ENCODE peak calls at places on chromosomes 1 and 21, in five cellular contexts. H, Y, B, X and P are unnamed samples. For H3K36me3 and H3K27me3, the result is how much of the 10 kb centered on the place peaks cover.

GRCh38 chr1:93638307-93638847 is 43.3 kb downstream of the BCAR3 start:
- DNase-seq in H (no peak), Y (no peak), X (no peak), B (peak), P (no peak)

GRCh38 chr1:163406787-163407186 is 85.0 kb downstream of the NUF2 start:
- DNase-seq in H (no peak), B (no peak), X (no peak), Y (no peak), P (no peak)

GRCh38 chr1:11285883-11286734 is 13.1 kb downstream of the UBIAD1 start:
- DNase-seq in Y (no peak), H (no peak), X (peak), B (no peak), P (no peak)

GRCh38 chr1:204258213-204259115 is 44.7 kb upstream of the GOLT1A start:
- DNase-seq in Y (no peak), H (no peak), B (peak), X (peak), P (peak)

GRCh38 chr1:48006318-48006717 is 9.1 kb upstream of the TRABD2B start:
- DNase-seq in Y (no peak), X (no peak), H (no peak), B (no peak), P (peak)

GRCh38 chr1:109089242-109090015 is 1.1 kb upstream of the TMEM167B start:
- DNase-seq in X (peak), H (no peak), Y (no peak), B (peak), P (peak)

GRCh38 chr1:91717839-91718238 is 168.1 kb downstream of the TGFBR3 start:
- DNase-seq in H (no peak), X (no peak), Y (no peak), B (no peak), P (no peak)

GRCh38 chr1:246300653-246301549 is 206.2 kb downstream of the SMYD3 start:
- DNase-seq in X (no peak), H (no peak), B (no peak), Y (no peak), P (no peak)

GRCh38 chr1:8070381-8070811 is 44.3 kb upstream of the ERRFI1 start:
- DNase-seq in B (peak), Y (no peak), X (no peak), H (no peak), P (no peak)

GRCh38 chr21:26909972-26910371 is 56.9 kb downstream of the ADAMTS5 start:
- DNase-seq in H (no peak), Y (no peak), X (no peak), B (peak), P (no peak)

GRCh38 chr1:1000357-1001056 is 610 bp upstream of the HES4 start:
- DNase-seq in H (no peak), Y (no peak), B (peak), X (peak), P (peak)

DNA sequence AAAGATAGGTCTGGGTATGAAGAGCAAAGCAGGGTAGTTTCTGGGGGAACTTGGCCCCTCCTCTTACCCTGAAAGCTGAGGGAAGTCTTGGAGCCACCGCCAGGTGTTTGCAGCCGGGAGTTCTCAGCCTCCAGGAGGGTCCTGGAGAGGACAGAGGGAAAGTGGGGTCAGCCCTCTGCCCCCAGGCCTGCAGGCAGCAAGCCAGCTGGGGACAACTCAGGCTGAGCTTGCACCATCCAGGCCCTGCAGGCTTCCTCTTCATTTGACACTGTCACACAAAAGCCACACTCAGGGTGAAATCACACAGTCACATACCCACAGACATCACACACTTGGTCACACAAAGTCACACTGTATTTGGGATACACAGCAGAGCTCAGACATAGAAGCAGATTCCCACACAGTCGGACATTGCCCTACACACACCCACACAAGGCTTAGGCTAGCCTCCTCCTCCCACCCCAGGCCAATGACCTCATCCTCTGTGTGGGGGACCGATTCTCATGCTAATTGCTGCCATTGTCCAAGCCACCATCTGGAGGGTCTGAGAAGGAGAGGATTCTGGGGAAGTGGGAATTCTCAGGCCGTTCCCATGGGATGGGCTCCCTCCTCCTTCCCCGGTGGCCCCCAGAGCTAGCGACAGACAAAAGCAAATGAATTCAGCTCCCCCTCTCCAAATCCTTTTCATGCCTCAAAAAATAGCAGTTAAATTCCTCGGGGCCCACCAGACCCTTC is 3.7 kb downstream of the NES start:
- DNase-seq in B (no peak), Y (no peak), X (peak), H (no peak), P (no peak)
- H3K4me3 ChIP-seq in B (no peak), Y (no peak), X (no peak), H (no peak), P (no peak)

GRCh38 chr21:34822957-34823356 is 154.2 kb downstream of the CLIC6 start:
- DNase-seq in H (no peak), Y (no peak), X (peak), B (no peak), P (no peak)
- H3K36me3 ChIP-seq in H (under half), Y (under half), X (half or more), B (under half), P (half or more)

DNA sequence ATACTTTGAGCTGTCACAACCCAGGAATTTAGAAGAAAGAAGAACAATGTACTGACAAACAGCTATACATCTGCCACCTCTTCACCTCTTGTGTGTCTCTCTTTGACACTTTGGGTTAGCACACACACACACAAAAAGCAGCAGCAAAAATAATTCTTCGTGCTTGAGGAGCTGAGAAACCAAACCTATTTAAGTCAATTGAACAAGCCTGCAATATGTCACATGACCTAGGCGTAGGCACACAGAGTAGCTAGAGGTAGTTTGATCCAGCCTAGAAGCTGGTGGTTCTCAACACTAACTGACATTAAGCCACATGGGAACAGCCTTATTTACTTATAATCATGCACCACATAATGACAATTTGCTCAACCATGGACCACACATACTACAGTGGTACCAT is 32.3 kb downstream of the RRAGC start:
- DNase-seq in X (no peak), H (no peak), B (no peak), Y (no peak), P (no peak)
- H3K27me3 ChIP-seq in X (half or more), H (under half), B (under half), Y (under half), P (under half)

DNA sequence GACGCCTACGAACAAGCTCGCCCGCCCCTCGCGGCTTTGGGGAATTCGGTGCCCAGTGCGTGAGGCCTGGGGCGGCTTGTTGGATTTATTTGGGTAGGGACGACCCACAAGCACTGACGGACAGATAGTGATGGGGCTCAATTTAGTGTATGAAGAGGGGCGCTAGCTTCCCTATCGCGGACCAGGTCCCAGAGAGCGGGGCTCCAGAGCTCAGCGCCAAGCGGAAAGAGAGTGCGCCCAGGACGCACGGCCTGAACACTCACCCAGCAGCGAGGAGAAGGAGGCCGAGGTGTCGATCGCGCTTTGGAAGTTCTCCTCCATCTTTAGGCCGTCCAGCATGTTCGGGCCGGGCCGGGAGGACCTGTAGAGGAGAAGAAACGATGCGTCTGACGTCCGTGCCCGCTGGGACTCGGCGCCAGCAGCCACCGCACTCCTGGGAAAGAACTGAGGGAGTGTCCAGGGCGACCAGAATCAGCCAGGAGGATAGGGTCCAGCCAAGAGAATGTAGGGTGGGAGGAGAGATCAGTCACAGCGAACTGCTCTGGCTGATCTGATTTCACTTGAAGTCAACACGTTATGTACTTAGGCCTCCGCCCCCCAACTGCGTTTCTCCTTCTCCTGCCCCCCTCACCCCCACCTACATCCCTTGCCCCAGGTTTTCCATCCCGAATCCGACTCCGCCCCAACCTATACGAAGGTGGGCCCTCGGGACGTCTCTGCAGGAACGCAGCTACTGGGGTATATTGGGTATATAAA is 1.1 kb downstream of the LMX1A start:
- DNase-seq in B (no peak), X (no peak), Y (no peak), H (no peak), P (no peak)
- H3K4me3 ChIP-seq in B (no peak), X (no peak), Y (peak), H (no peak), P (peak)

GRCh38 chr1:18884419-18884717 is 18.0 kb downstream of the ALDH4A1 start:
- DNase-seq in H (no peak), B (no peak), X (no peak), Y (no peak), P (no peak)

GRCh38 chr1:18884727-18885126 is 17.6 kb downstream of the ALDH4A1 start:
- DNase-seq in Y (no peak), H (no peak), B (no peak), X (no peak), P (no peak)

GRCh38 chr1:18886003-18886335 is 16.4 kb downstream of the ALDH4A1 start:
- DNase-seq in B (no peak), H (no peak), X (peak), Y (no peak), P (peak)

GRCh38 chr1:18883636-18884418 is 18.5 kb downstream of the ALDH4A1 start:
- DNase-seq in B (peak), X (peak), Y (peak), H (peak), P (peak)

GRCh38 chr1:18885311-18886002 is 16.9 kb downstream of the ALDH4A1 start:
- DNase-seq in B (no peak), Y (no peak), H (no peak), X (no peak), P (no peak)
- H3K36me3 ChIP-seq in B (under half), Y (under half), H (under half), X (under half), P (under half)

DNA sequence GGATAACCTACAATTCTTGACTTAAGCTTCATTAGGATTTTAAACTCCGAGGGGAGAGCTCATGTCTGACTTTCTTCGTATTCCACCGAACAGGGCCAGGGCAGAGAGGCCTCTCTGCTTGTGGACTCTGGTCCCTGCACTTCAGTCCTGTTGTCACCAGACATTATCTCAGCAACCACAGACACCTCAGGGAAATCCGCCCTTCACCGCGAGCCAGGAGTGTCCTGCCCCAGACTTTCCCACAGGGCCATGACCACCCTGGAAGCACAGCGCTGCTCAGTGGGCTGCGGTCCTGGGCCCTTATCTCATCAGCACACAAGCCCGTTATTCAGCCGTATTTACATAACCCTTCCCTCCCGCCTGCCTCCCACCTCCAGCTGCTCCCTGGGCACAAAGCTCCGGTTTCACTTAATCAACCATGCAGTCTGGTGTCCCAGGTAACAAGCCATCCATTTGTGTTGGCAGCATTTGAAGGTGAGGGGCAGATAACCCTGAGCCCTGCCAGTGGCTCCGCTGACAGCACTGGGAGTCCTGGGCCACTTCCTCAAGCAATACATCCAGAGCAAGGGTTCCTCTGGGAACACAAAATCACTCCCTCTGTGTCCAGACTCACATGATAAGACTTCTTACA is 122.8 kb upstream of the RAB4A start:
- DNase-seq in X (no peak), H (peak), B (no peak), Y (no peak), P (no peak)
- H3K27me3 ChIP-seq in X (under half), H (under half), B (under half), Y (under half), P (under half)

GRCh38 chr1:42689912-42690311 is 7.7 kb downstream of the YBX1 start:
- DNase-seq in Y (no peak), H (no peak), X (no peak), B (no peak), P (no peak)

GRCh38 chr1:42684139-42684538 is 1.9 kb downstream of the YBX1 start:
- DNase-seq in Y (no peak), B (no peak), X (peak), H (no peak), P (peak)

GRCh38 chr1:42682739-42683529 is 716 bp downstream of the YBX1 start:
- DNase-seq in H (peak), X (peak), Y (no peak), B (peak), P (peak)

GRCh38 chr1:42690477-42691156 is 8.4 kb downstream of the YBX1 start:
- DNase-seq in H (no peak), X (peak), B (no peak), Y (no peak), P (no peak)

DNA sequence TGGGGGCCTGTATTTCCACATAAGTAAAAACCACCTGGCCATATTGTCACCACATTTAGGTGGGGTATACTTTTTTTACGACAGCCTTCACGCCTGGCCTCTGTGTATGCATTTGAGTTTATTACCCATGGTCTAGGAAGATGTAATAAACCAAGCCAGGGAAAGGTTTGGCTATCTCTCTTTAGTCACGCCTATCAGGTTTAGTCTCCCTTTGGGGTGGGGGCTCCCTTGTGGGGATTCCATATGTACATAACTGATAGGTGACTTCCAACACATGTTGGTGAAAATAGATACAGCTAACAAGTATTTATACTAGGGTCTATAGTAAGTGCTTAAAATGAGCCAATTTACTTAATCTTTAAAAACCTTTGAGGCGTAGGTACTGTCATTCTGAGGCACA is 4.2 kb downstream of the YBX1 start:
- DNase-seq in X (no peak), B (no peak), Y (no peak), H (no peak), P (no peak)
- H3K4me3 ChIP-seq in X (no peak), B (no peak), Y (no peak), H (no peak), P (no peak)

GRCh38 chr1:19909392-19909791 is 14.0 kb downstream of the PLA2G2E start:
- DNase-seq in B (no peak), X (no peak), H (no peak), Y (no peak), P (no peak)
- H3K36me3 ChIP-seq in B (under half), X (under half), H (under half), Y (half or more), P (half or more)

DNA sequence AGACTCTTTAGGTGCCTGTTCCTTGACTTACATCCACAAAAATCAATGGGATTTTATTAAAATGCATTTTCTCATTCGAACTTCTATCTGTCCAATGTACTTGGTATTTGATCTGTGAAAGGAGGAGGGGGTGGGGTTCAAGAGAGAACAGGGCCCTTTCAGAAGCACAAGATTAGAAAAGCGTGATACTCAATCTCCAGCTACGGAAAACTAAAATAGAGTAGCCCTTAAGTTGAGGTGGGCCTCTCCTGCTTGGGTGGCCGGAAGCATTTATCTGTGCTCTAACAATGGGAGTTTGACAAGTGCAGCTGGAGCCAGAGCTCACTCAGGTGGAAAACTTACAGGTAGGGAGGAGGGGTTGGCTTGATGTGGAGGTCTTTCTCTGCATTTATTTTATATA is 462 bp upstream of the RXRG start:
- DNase-seq in H (no peak), B (no peak), Y (no peak), X (no peak), P (no peak)
- H3K27me3 ChIP-seq in H (under half), B (under half), Y (under half), X (under half), P (under half)